ENCODE peak calls at places on chromosome 10, in eight cellular contexts. H is gastrocnemius medialis, A is nephron progenitor cell, P is left ventricle myocardium inferior, D is tibial nerve, B is neural progenitor cell, Z is Panc1, F is lung. U is an unnamed sample.

GRCh38 chr10:42367532-42368230 is 270.7 kb downstream of the ZNF33B start:
- DNase-seq in H (peak), B (no peak), D (peak), P (peak), A (no peak), F (peak), Z (peak), U (no peak)

GRCh38 chr10:114151486-114151885 is 22.5 kb downstream of the CCDC186 start:
- DNase-seq in A (no peak), H (peak), Z (peak), B (no peak), P (no peak), D (no peak), F (no peak), U (no peak)

GRCh38 chr10:112246-112645 is 23.0 kb upstream of the ZMYND11 start:
- DNase-seq in P (no peak), F (no peak), H (no peak), A (no peak), B (no peak), D (no peak), Z (no peak), U (no peak)

GRCh38 chr10:128137877-128138276 is 11.7 kb upstream of the MKI67 start:
- DNase-seq in D (no peak), B (no peak), Z (no peak), P (no peak), A (no peak), F (no peak), H (no peak), U (no peak)

GRCh38 chr10:60023475-60023874 is 117.1 kb upstream of the CCDC6 start:
- DNase-seq in P (no peak), D (no peak), H (no peak), F (no peak), Z (no peak), B (no peak), A (no peak), U (no peak)

GRCh38 chr10:57015595-57016303 is 654.7 kb upstream of the ZWINT start:
- DNase-seq in P (no peak), A (no peak), D (no peak), H (no peak), Z (no peak), F (no peak), B (no peak), U (no peak)

GRCh38 chr10:131839351-131839750 is 61.5 kb upstream of the PPP2R2D start:
- DNase-seq in A (peak), D (no peak), Z (no peak), H (peak), P (no peak), F (no peak), B (no peak), U (no peak)

GRCh38 chr10:75449320-75450061 is 18.1 kb downstream of the LRMDA start:
- DNase-seq in B (no peak), Z (no peak), D (no peak), P (no peak), H (no peak), F (no peak), A (peak), U (peak)

GRCh38 chr10:5609952-5610616 is 56.3 kb downstream of the ASB13 start:
- DNase-seq in H (no peak), P (no peak), F (no peak), D (no peak), Z (no peak), B (no peak), A (no peak), U (no peak)

GRCh38 chr10:72784551-72785421 is 92.8 kb downstream of the MCU start:
- DNase-seq in F (peak), A (peak), Z (peak), B (peak), H (peak), P (peak), D (no peak), U (peak)

GRCh38 chr10:79413196-79413595 is 32.2 kb downstream of the ZCCHC24 start:
- DNase-seq in F (no peak), B (no peak), P (peak), Z (no peak), H (peak), A (no peak), D (no peak), U (no peak)

GRCh38 chr10:50398383-50398782 is 147.1 kb upstream of the ASAH2 start:
- DNase-seq in B (no peak), H (no peak), F (no peak), P (no peak), Z (no peak), D (no peak), A (no peak), U (no peak)

GRCh38 chr10:93300981-93301380 is 181.2 kb downstream of the MYOF start:
- DNase-seq in P (no peak), B (no peak), A (no peak), F (no peak), D (no peak), H (no peak), Z (no peak), U (no peak)

GRCh38 chr10:14086596-14086995 is 244.1 kb downstream of the FRMD4A start:
- DNase-seq in Z (no peak), F (no peak), P (no peak), A (no peak), B (no peak), H (no peak), D (no peak), U (no peak)

GRCh38 chr10:21173964-21174669 is 277.0 kb upstream of the NEBL start:
- DNase-seq in A (peak), B (peak), D (no peak), Z (no peak), F (peak), P (peak), H (no peak), U (peak)

GRCh38 chr10:5811387-5811821 is 1.8 kb downstream of the GDI2 start:
- DNase-seq in Z (no peak), F (no peak), B (peak), D (no peak), A (no peak), H (no peak), P (no peak), U (no peak)

GRCh38 chr10:92081641-92082040 is 158.1 kb downstream of the BTAF1 start:
- DNase-seq in A (no peak), D (no peak), H (no peak), F (no peak), P (no peak), B (no peak), Z (no peak), U (no peak)

GRCh38 chr10:102645741-102646609 is 1.7 kb downstream of the TRIM8 start:
- DNase-seq in Z (peak), H (peak), D (peak), A (peak), F (peak), B (peak), P (peak), U (no peak)

GRCh38 chr10:131972474-131973071 is 9.2 kb downstream of the BNIP3 start:
- DNase-seq in H (no peak), B (no peak), P (peak), D (no peak), Z (no peak), A (no peak), F (no peak), U (no peak)

GRCh38 chr10:63260860-63261251 is 127.7 kb downstream of the NRBF2 start:
- DNase-seq in H (no peak), A (no peak), P (no peak), F (no peak), Z (no peak), D (no peak), B (no peak), U (no peak)

GRCh38 chr10:7410800-7411670 is at the start of gene SFMBT2:
- DNase-seq in Z (no peak), B (peak), F (peak), D (no peak), P (peak), A (peak), H (peak), U (peak)

GRCh38 chr10:93386496-93387369 is 95.4 kb downstream of the MYOF start:
- DNase-seq in F (no peak), D (no peak), P (peak), B (no peak), A (no peak), H (peak), Z (no peak), U (no peak)

GRCh38 chr10:21814866-21815265 is 188.7 kb downstream of the DNAJC1 start:
- DNase-seq in Z (no peak), B (no peak), F (no peak), P (no peak), D (no peak), A (no peak), H (no peak), U (no peak)

GRCh38 chr10:90179696-90180407 is 478.5 kb downstream of the KIF20B start:
- DNase-seq in P (no peak), B (no peak), D (no peak), H (no peak), A (no peak), F (no peak), Z (peak), U (no peak)

GRCh38 chr10:72234560-72235095 is 18.6 kb upstream of the ASCC1 start:
- DNase-seq in B (no peak), P (no peak), F (no peak), A (no peak), Z (no peak), D (no peak), H (peak), U (no peak)

DNA sequence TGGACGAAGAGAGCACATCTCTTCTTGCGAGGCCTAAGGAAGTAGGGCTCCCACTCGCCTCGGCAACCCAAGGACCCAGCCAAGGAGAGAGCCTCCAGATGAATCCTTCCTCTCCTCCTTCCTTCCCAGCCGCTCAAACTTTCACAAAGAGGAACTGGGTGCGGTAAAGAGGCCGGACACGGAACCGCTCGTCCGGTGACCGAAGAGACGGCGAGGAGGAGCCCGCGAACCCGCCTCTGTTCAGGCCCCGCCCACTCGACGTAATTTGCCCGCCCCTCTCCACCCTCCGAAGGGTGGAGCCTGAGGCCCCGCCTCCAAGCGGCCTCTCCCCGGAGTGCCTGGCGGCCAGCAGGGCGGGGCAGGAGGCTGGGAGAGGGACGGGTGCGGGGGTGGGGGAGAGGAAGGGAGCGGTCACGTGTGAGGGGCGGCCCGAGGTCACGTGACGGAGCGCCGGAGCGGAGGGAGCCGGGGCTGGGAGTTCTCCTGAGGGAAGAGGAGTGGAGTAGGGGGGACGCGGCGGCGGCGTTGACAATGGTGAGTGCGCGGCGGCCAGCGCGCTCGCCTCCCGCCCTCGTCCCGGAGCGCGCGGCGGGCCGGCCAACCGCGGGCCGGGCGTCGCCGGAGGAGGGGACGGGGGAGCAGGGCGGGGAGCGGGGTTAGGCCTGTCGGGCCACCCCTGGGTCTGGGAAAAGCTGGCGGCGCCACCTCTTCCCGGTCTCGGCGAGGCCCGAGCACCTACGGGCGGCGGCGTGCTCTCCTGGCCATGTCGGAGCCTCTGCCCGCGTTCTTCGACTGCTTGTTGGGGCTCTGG is at the start of gene VPS26A:
- DNase-seq in H (peak), F (peak), Z (peak), P (peak), D (peak), B (peak), A (peak), U (peak)
- TF ChIP-seq CTCF in H (peak), F (peak), Z (no peak), P (peak), D (peak), B (peak), A (no peak), U (no peak)

DNA sequence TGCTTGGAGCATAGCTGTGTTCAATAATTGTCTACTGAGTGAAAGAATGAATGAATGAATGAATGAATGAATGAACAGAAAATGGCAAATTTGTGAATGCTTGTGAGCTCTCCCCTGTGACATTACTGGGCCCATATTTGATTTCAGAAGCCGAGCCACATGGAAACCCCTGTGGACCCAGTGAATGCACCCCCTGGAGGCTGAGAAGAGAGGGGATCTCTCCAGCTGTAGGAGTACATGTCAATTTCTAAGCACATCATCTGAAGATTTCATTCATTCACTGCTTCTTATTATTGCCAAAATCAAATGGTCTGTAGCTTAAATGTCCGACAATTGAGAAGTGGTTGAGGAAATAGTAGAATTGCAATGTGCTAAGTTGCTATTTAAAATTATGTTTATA is 58.3 kb upstream of the DOCK1 start:
- DNase-seq in H (no peak), D (no peak), A (no peak), P (no peak), Z (no peak), B (no peak), F (no peak), U (no peak)
- TF ChIP-seq CTCF in H (no peak), D (no peak), A (no peak), P (no peak), Z (no peak), B (peak), F (no peak), U (no peak)

GRCh38 chr10:70536196-70536920 is 57.8 kb downstream of the PALD1 start:
- DNase-seq in P (no peak), F (no peak), B (peak), D (no peak), A (no peak), H (no peak), Z (no peak), U (no peak)
- TF ChIP-seq CTCF in P (no peak), F (no peak), B (no peak), D (peak), A (no peak), H (no peak), Z (no peak), U (no peak)

DNA sequence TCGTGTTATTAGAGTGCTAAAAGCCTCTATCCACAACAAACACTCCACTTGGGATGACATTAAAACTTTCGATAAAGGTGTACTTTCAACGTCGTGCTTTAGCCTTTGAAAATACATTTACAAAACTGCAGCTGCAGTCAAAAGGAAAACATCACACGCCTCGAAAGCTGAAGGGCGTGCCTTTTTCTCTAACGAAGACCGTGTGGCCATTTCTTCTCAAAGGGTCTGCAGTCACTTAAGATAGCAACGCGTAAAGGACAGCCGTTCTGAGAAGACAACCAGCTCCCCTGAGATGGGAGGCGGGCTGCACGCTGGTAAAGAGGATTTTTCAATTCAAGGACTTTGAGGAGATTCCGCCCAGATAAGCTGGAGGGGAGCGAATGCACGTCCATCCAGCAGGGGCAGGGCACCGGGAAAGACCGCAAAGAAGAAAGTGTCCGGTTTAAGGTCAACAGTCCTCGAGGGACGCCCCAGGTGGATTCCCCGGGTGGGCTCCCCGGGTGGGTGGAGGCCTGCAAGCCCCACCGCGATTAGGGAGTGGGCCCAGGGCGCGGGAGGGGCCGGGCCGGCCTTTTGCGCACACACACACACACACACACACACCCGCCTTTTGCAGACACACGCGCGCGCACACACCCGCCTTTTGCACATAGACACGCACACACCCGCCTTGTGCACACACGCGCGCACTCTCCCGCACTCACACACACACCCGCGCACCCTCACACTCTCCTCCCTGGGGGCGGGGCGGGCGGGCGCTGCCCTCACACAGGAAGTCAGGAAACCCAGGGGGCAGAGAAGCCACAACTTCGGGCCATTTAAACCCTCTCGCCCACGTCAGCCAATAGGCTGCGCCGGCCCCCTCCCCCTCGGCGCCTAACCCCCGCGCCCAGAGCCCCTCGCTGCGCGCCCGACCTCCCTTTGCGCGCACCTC is 767 bp downstream of the ARHGAP12 start:
- DNase-seq in P (peak), D (peak), Z (no peak), F (peak), A (peak), H (peak), B (peak), U (peak)
- TF ChIP-seq CTCF in P (peak), D (peak), Z (peak), F (peak), A (peak), H (no peak), B (peak), U (no peak)

GRCh38 chr10:122830273-122830964 is 15.2 kb downstream of the CUZD1 start:
- DNase-seq in P (no peak), F (no peak), H (no peak), D (no peak), B (no peak), Z (no peak), A (no peak), U (no peak)

GRCh38 chr10:122830965-122831353 is 14.7 kb downstream of the CUZD1 start:
- DNase-seq in A (no peak), D (no peak), F (no peak), H (no peak), P (no peak), B (no peak), Z (no peak), U (no peak)

GRCh38 chr10:122828716-122829255 is 16.9 kb downstream of the CUZD1 start:
- DNase-seq in A (no peak), H (no peak), F (no peak), P (no peak), Z (no peak), B (no peak), D (no peak), U (no peak)

GRCh38 chr10:122829454-122829853 is 16.2 kb downstream of the CUZD1 start:
- DNase-seq in D (no peak), H (no peak), Z (no peak), P (no peak), B (no peak), A (no peak), F (no peak), U (no peak)

GRCh38 chr10:122827302-122827701 is 18.4 kb downstream of the CUZD1 start:
- DNase-seq in H (no peak), A (no peak), D (no peak), B (no peak), F (no peak), P (no peak), Z (no peak), U (no peak)
- TF ChIP-seq CTCF in H (no peak), A (no peak), D (no peak), B (no peak), F (no peak), P (no peak), Z (no peak), U (no peak)

GRCh38 chr10:62076872-62077271 is 175.4 kb downstream of the ARID5B start:
- DNase-seq in Z (peak), P (no peak), D (no peak), B (no peak), H (no peak), F (no peak), A (no peak), U (no peak)
- TF ChIP-seq CTCF in Z (peak), P (no peak), D (no peak), B (no peak), H (no peak), F (no peak), A (no peak), U (no peak)

GRCh38 chr10:62037890-62038608 is 136.6 kb downstream of the ARID5B start:
- DNase-seq in P (no peak), Z (no peak), A (no peak), D (no peak), F (no peak), H (no peak), B (no peak), U (no peak)
- TF ChIP-seq CTCF in P (no peak), Z (no peak), A (no peak), D (no peak), F (no peak), H (no peak), B (no peak), U (no peak)

U was measured in mesothelial cell of epicardium.